ENCODE peak calls at places on chromosomes 12 and 14, in ten cellular contexts. One of them, this sample, is unnamed. For H3K36me3, the result is how much of the 10 kb centered on the place peaks cover.

GRCh38 chr14:30943694-30944093 is 69.3 kb downstream of the COCH start:
- DNase-seq in naive thymus-derived CD4-positive, alpha-beta T cell: no peak
- DNase-seq in pancreas: no peak
- DNase-seq in CD8-positive, alpha-beta T cell: no peak
- DNase-seq in H1: no peak
- DNase-seq in kidney: no peak
- DNase-seq in ovary: no peak
- DNase-seq in mucosa of descending colon: no peak
- DNase-seq in Peyer's patch: no peak
- DNase-seq in Panc1: no peak
- DNase-seq in this sample: no peak

GRCh38 chr12:39277416-39277815 is 165.5 kb downstream of the KIF21A start:
- DNase-seq in naive thymus-derived CD4-positive, alpha-beta T cell: no peak
- DNase-seq in pancreas: no peak
- DNase-seq in CD8-positive, alpha-beta T cell: no peak
- DNase-seq in H1: no peak
- DNase-seq in kidney: no peak
- DNase-seq in ovary: no peak
- DNase-seq in mucosa of descending colon: no peak
- DNase-seq in Peyer's patch: no peak
- DNase-seq in Panc1: no peak
- DNase-seq in this sample: no peak

GRCh38 chr12:26122681-26123481 is 2.0 kb downstream of the BHLHE41 start:
- DNase-seq in naive thymus-derived CD4-positive, alpha-beta T cell: peak
- DNase-seq in pancreas: peak
- DNase-seq in CD8-positive, alpha-beta T cell: no peak
- DNase-seq in H1: peak
- DNase-seq in kidney: peak
- DNase-seq in ovary: peak
- DNase-seq in mucosa of descending colon: peak
- DNase-seq in Peyer's patch: peak
- DNase-seq in Panc1: peak
- DNase-seq in this sample: no peak

GRCh38 chr14:68158640-68159039 is 339.1 kb downstream of the RAD51B start:
- DNase-seq in naive thymus-derived CD4-positive, alpha-beta T cell: no peak
- DNase-seq in pancreas: no peak
- DNase-seq in CD8-positive, alpha-beta T cell: no peak
- DNase-seq in H1: no peak
- DNase-seq in kidney: no peak
- DNase-seq in ovary: no peak
- DNase-seq in mucosa of descending colon: no peak
- DNase-seq in Peyer's patch: no peak
- DNase-seq in Panc1: no peak
- DNase-seq in this sample: no peak

GRCh38 chr12:108653082-108653516 is 19.4 kb upstream of the SELPLG start:
- DNase-seq in naive thymus-derived CD4-positive, alpha-beta T cell: no peak
- DNase-seq in pancreas: no peak
- DNase-seq in CD8-positive, alpha-beta T cell: no peak
- DNase-seq in H1: no peak
- DNase-seq in kidney: no peak
- DNase-seq in ovary: no peak
- DNase-seq in mucosa of descending colon: no peak
- DNase-seq in Peyer's patch: no peak
- DNase-seq in Panc1: no peak
- DNase-seq in this sample: no peak

GRCh38 chr12:125247477-125247876 is 182.2 kb downstream of the AACS start:
- DNase-seq in naive thymus-derived CD4-positive, alpha-beta T cell: no peak
- DNase-seq in pancreas: no peak
- DNase-seq in CD8-positive, alpha-beta T cell: no peak
- DNase-seq in H1: no peak
- DNase-seq in kidney: no peak
- DNase-seq in ovary: no peak
- DNase-seq in mucosa of descending colon: no peak
- DNase-seq in Peyer's patch: no peak
- DNase-seq in Panc1: no peak
- DNase-seq in this sample: no peak

GRCh38 chr14:70672328-70672675 is 30.6 kb downstream of the TTC9 start:
- DNase-seq in naive thymus-derived CD4-positive, alpha-beta T cell: no peak
- DNase-seq in pancreas: no peak
- DNase-seq in CD8-positive, alpha-beta T cell: no peak
- DNase-seq in H1: no peak
- DNase-seq in kidney: no peak
- DNase-seq in ovary: no peak
- DNase-seq in mucosa of descending colon: no peak
- DNase-seq in Peyer's patch: no peak
- DNase-seq in Panc1: no peak
- DNase-seq in this sample: no peak

GRCh38 chr14:102464846-102465341 is 44.7 kb downstream of the ANKRD9 start:
- DNase-seq in naive thymus-derived CD4-positive, alpha-beta T cell: no peak
- DNase-seq in pancreas: peak
- DNase-seq in CD8-positive, alpha-beta T cell: no peak
- DNase-seq in H1: no peak
- DNase-seq in kidney: no peak
- DNase-seq in ovary: no peak
- DNase-seq in mucosa of descending colon: peak
- DNase-seq in Peyer's patch: peak
- DNase-seq in Panc1: no peak
- DNase-seq in this sample: no peak

GRCh38 chr12:124350491-124350890 is 55.6 kb downstream of the RFLNA start:
- DNase-seq in naive thymus-derived CD4-positive, alpha-beta T cell: no peak
- DNase-seq in pancreas: no peak
- DNase-seq in CD8-positive, alpha-beta T cell: no peak
- DNase-seq in H1: no peak
- DNase-seq in kidney: no peak
- DNase-seq in ovary: no peak
- DNase-seq in mucosa of descending colon: no peak
- DNase-seq in Peyer's patch: no peak
- DNase-seq in Panc1: no peak
- DNase-seq in this sample: no peak

GRCh38 chr14:53927171-53927570 is 29.5 kb downstream of the BMP4 start:
- DNase-seq in naive thymus-derived CD4-positive, alpha-beta T cell: no peak
- DNase-seq in pancreas: no peak
- DNase-seq in CD8-positive, alpha-beta T cell: no peak
- DNase-seq in H1: no peak
- DNase-seq in kidney: no peak
- DNase-seq in ovary: no peak
- DNase-seq in mucosa of descending colon: no peak
- DNase-seq in Peyer's patch: no peak
- DNase-seq in Panc1: no peak
- DNase-seq in this sample: no peak

GRCh38 chr12:124453419-124454351 is 113.7 kb downstream of the NCOR2 start:
- DNase-seq in naive thymus-derived CD4-positive, alpha-beta T cell: peak
- DNase-seq in pancreas: peak
- DNase-seq in CD8-positive, alpha-beta T cell: peak
- DNase-seq in H1: no peak
- DNase-seq in kidney: peak
- DNase-seq in ovary: no peak
- DNase-seq in mucosa of descending colon: peak
- DNase-seq in Peyer's patch: peak
- DNase-seq in Panc1: peak
- DNase-seq in this sample: no peak

GRCh38 chr14:81302613-81303012 is 81.9 kb upstream of the GTF2A1 start:
- DNase-seq in naive thymus-derived CD4-positive, alpha-beta T cell: no peak
- DNase-seq in pancreas: no peak
- DNase-seq in CD8-positive, alpha-beta T cell: no peak
- DNase-seq in H1: no peak
- DNase-seq in kidney: no peak
- DNase-seq in ovary: no peak
- DNase-seq in mucosa of descending colon: no peak
- DNase-seq in Peyer's patch: no peak
- DNase-seq in Panc1: no peak
- DNase-seq in this sample: no peak

GRCh38 chr12:75337905-75338304 is 3.4 kb downstream of the GLIPR1L1 start:
- DNase-seq in naive thymus-derived CD4-positive, alpha-beta T cell: no peak
- DNase-seq in pancreas: no peak
- DNase-seq in CD8-positive, alpha-beta T cell: no peak
- DNase-seq in H1: no peak
- DNase-seq in kidney: no peak
- DNase-seq in ovary: no peak
- DNase-seq in mucosa of descending colon: no peak
- DNase-seq in Peyer's patch: no peak
- DNase-seq in Panc1: no peak
- DNase-seq in this sample: no peak

GRCh38 chr14:52551696-52552062 is 626 bp downstream of the TXNDC16 start:
- DNase-seq in naive thymus-derived CD4-positive, alpha-beta T cell: no peak
- DNase-seq in pancreas: no peak
- DNase-seq in CD8-positive, alpha-beta T cell: no peak
- DNase-seq in H1: no peak
- DNase-seq in kidney: no peak
- DNase-seq in ovary: no peak
- DNase-seq in mucosa of descending colon: no peak
- DNase-seq in Peyer's patch: no peak
- DNase-seq in Panc1: no peak
- DNase-seq in this sample: no peak

GRCh38 chr14:91246051-91246852 is 1.7 kb upstream of the GPR68 start:
- DNase-seq in naive thymus-derived CD4-positive, alpha-beta T cell: no peak
- DNase-seq in pancreas: no peak
- DNase-seq in CD8-positive, alpha-beta T cell: peak
- DNase-seq in H1: no peak
- DNase-seq in kidney: no peak
- DNase-seq in ovary: no peak
- DNase-seq in mucosa of descending colon: no peak
- DNase-seq in Peyer's patch: peak
- DNase-seq in Panc1: no peak
- DNase-seq in this sample: no peak

GRCh38 chr12:23536293-23536692 is 413.2 kb downstream of the SOX5 start:
- DNase-seq in naive thymus-derived CD4-positive, alpha-beta T cell: no peak
- DNase-seq in pancreas: no peak
- DNase-seq in CD8-positive, alpha-beta T cell: no peak
- DNase-seq in H1: no peak
- DNase-seq in kidney: no peak
- DNase-seq in ovary: no peak
- DNase-seq in mucosa of descending colon: peak
- DNase-seq in Peyer's patch: peak
- DNase-seq in Panc1: no peak
- DNase-seq in this sample: no peak

GRCh38 chr14:26385302-26385701 is 212.5 kb downstream of the NOVA1 start:
- DNase-seq in naive thymus-derived CD4-positive, alpha-beta T cell: no peak
- DNase-seq in pancreas: no peak
- DNase-seq in CD8-positive, alpha-beta T cell: no peak
- DNase-seq in H1: no peak
- DNase-seq in kidney: no peak
- DNase-seq in ovary: no peak
- DNase-seq in mucosa of descending colon: no peak
- DNase-seq in Peyer's patch: no peak
- DNase-seq in Panc1: no peak
- DNase-seq in this sample: no peak

GRCh38 chr12:104750061-104750460 is 208.0 kb downstream of the SLC41A2 start:
- DNase-seq in naive thymus-derived CD4-positive, alpha-beta T cell: no peak
- DNase-seq in pancreas: no peak
- DNase-seq in CD8-positive, alpha-beta T cell: no peak
- DNase-seq in H1: no peak
- DNase-seq in kidney: no peak
- DNase-seq in ovary: no peak
- DNase-seq in mucosa of descending colon: no peak
- DNase-seq in Peyer's patch: peak
- DNase-seq in Panc1: no peak
- DNase-seq in this sample: no peak

GRCh38 chr12:94272280-94272679 is 123.9 kb downstream of the PLXNC1 start:
- DNase-seq in naive thymus-derived CD4-positive, alpha-beta T cell: no peak
- DNase-seq in pancreas: no peak
- DNase-seq in CD8-positive, alpha-beta T cell: no peak
- DNase-seq in H1: no peak
- DNase-seq in kidney: no peak
- DNase-seq in ovary: no peak
- DNase-seq in mucosa of descending colon: no peak
- DNase-seq in Peyer's patch: no peak
- DNase-seq in Panc1: no peak
- DNase-seq in this sample: no peak

GRCh38 chr12:16198884-16199283 is 78.6 kb downstream of the SLC15A5 start:
- DNase-seq in naive thymus-derived CD4-positive, alpha-beta T cell: no peak
- DNase-seq in pancreas: no peak
- DNase-seq in CD8-positive, alpha-beta T cell: no peak
- DNase-seq in H1: peak
- DNase-seq in kidney: no peak
- DNase-seq in ovary: no peak
- DNase-seq in mucosa of descending colon: no peak
- DNase-seq in Peyer's patch: no peak
- DNase-seq in Panc1: no peak
- DNase-seq in this sample: no peak

GRCh38 chr12:130768120-130768519 is 52.0 kb upstream of the RIMBP2 start:
- DNase-seq in naive thymus-derived CD4-positive, alpha-beta T cell: no peak
- DNase-seq in pancreas: no peak
- DNase-seq in CD8-positive, alpha-beta T cell: no peak
- DNase-seq in H1: no peak
- DNase-seq in kidney: no peak
- DNase-seq in ovary: no peak
- DNase-seq in mucosa of descending colon: no peak
- DNase-seq in Peyer's patch: no peak
- DNase-seq in Panc1: no peak
- DNase-seq in this sample: no peak

GRCh38 chr14:49816844-49817243 is 35.7 kb downstream of the NEMF start:
- DNase-seq in naive thymus-derived CD4-positive, alpha-beta T cell: no peak
- DNase-seq in pancreas: no peak
- DNase-seq in CD8-positive, alpha-beta T cell: no peak
- DNase-seq in H1: no peak
- DNase-seq in kidney: no peak
- DNase-seq in ovary: no peak
- DNase-seq in mucosa of descending colon: no peak
- DNase-seq in Peyer's patch: no peak
- DNase-seq in Panc1: no peak
- DNase-seq in this sample: no peak
- H3K36me3 ChIP-seq in naive thymus-derived CD4-positive, alpha-beta T cell: half or more
- H3K36me3 ChIP-seq in pancreas: under half
- H3K36me3 ChIP-seq in CD8-positive, alpha-beta T cell: under half
- H3K36me3 ChIP-seq in H1: under half
- H3K36me3 ChIP-seq in kidney: under half
- H3K36me3 ChIP-seq in ovary: under half
- H3K36me3 ChIP-seq in mucosa of descending colon: under half
- H3K36me3 ChIP-seq in Peyer's patch: under half
- H3K36me3 ChIP-seq in Panc1: under half
- H3K36me3 ChIP-seq in this sample: half or more

GRCh38 chr14:89903340-89903965 is 51.1 kb downstream of the EFCAB11 start:
- DNase-seq in naive thymus-derived CD4-positive, alpha-beta T cell: no peak
- DNase-seq in pancreas: no peak
- DNase-seq in CD8-positive, alpha-beta T cell: no peak
- DNase-seq in H1: no peak
- DNase-seq in kidney: no peak
- DNase-seq in ovary: no peak
- DNase-seq in mucosa of descending colon: no peak
- DNase-seq in Peyer's patch: no peak
- DNase-seq in Panc1: no peak
- DNase-seq in this sample: no peak
- H3K4me3 ChIP-seq in naive thymus-derived CD4-positive, alpha-beta T cell: no peak
- H3K4me3 ChIP-seq in pancreas: no peak
- H3K4me3 ChIP-seq in CD8-positive, alpha-beta T cell: no peak
- H3K4me3 ChIP-seq in H1: no peak
- H3K4me3 ChIP-seq in kidney: no peak
- H3K4me3 ChIP-seq in ovary: no peak
- H3K4me3 ChIP-seq in mucosa of descending colon: no peak
- H3K4me3 ChIP-seq in Peyer's patch: no peak
- H3K4me3 ChIP-seq in Panc1: no peak
- H3K4me3 ChIP-seq in this sample: no peak

GRCh38 chr12:57715786-57716185 is 21.9 kb downstream of the OS9 start:
- DNase-seq in naive thymus-derived CD4-positive, alpha-beta T cell: no peak
- DNase-seq in pancreas: no peak
- DNase-seq in CD8-positive, alpha-beta T cell: no peak
- DNase-seq in H1: peak
- DNase-seq in kidney: no peak
- DNase-seq in ovary: no peak
- DNase-seq in mucosa of descending colon: no peak
- DNase-seq in Peyer's patch: peak
- DNase-seq in Panc1: no peak
- DNase-seq in this sample: no peak
- H3K36me3 ChIP-seq in naive thymus-derived CD4-positive, alpha-beta T cell: half or more
- H3K36me3 ChIP-seq in pancreas: under half
- H3K36me3 ChIP-seq in CD8-positive, alpha-beta T cell: under half
- H3K36me3 ChIP-seq in H1: under half
- H3K36me3 ChIP-seq in kidney: under half
- H3K36me3 ChIP-seq in ovary: under half
- H3K36me3 ChIP-seq in mucosa of descending colon: under half
- H3K36me3 ChIP-seq in Peyer's patch: under half
- H3K36me3 ChIP-seq in Panc1: under half
- H3K36me3 ChIP-seq in this sample: under half

GRCh38 chr12:9361879-9362326 is 153.7 kb upstream of the PZP start:
- DNase-seq in naive thymus-derived CD4-positive, alpha-beta T cell: no peak
- DNase-seq in pancreas: no peak
- DNase-seq in CD8-positive, alpha-beta T cell: no peak
- DNase-seq in H1: no peak
- DNase-seq in kidney: no peak
- DNase-seq in ovary: no peak
- DNase-seq in mucosa of descending colon: no peak
- DNase-seq in Peyer's patch: no peak
- DNase-seq in Panc1: no peak
- DNase-seq in this sample: no peak
- H3K4me3 ChIP-seq in naive thymus-derived CD4-positive, alpha-beta T cell: no peak
- H3K4me3 ChIP-seq in pancreas: no peak
- H3K4me3 ChIP-seq in CD8-positive, alpha-beta T cell: no peak
- H3K4me3 ChIP-seq in H1: no peak
- H3K4me3 ChIP-seq in kidney: no peak
- H3K4me3 ChIP-seq in ovary: no peak
- H3K4me3 ChIP-seq in mucosa of descending colon: no peak
- H3K4me3 ChIP-seq in Peyer's patch: no peak
- H3K4me3 ChIP-seq in Panc1: no peak
- H3K4me3 ChIP-seq in this sample: no peak